ENCODE peak calls at places on chromosome 1, in six cellular contexts. D, C, N, M, O and G are unnamed samples.

GRCh38 chr1:113252166-113252565 is 138.1 kb upstream of the MAGI3 start:
- DNase-seq in D (no peak), C (no peak), N (no peak), M (no peak), O (no peak), G (no peak)

GRCh38 chr1:184757406-184757805 is 2.7 kb upstream of the EDEM3 start:
- DNase-seq in D (no peak), C (no peak), N (no peak), M (no peak), O (no peak), G (no peak)

GRCh38 chr1:33735624-33736023 is 128.3 kb upstream of the HMGB4 start:
- DNase-seq in D (no peak), C (peak; percentile 10), N (no peak), M (no peak), O (no peak), G (peak; percentile 5)

GRCh38 chr1:27342778-27343638 is 1.2 kb downstream of the SYTL1 start:
- DNase-seq in D (no peak), C (no peak), N (no peak), M (no peak), O (no peak), G (peak; percentile 95)

GRCh38 chr1:12196641-12197482 is 30.1 kb downstream of the TNFRSF1B start:
- DNase-seq in D (peak; percentile 49), C (no peak), N (peak; percentile 35), M (peak; percentile 13), O (no peak), G (no peak)

GRCh38 chr1:181179980-181180964 is 91.8 kb downstream of the IER5 start:
- DNase-seq in D (peak; percentile 68), C (peak; percentile 71), N (peak; percentile 26), M (no peak), O (no peak), G (peak; percentile 50)

GRCh38 chr1:96487404-96487803 is 234.2 kb upstream of the PTBP2 start:
- DNase-seq in D (no peak), C (peak; percentile 49), N (no peak), M (no peak), O (no peak), G (no peak)

GRCh38 chr1:214566158-214567104 is 15.0 kb upstream of the PTPN14 start:
- DNase-seq in D (no peak), C (peak; percentile 50), N (no peak), M (no peak), O (no peak), G (peak; percentile 88)

GRCh38 chr1:170729608-170730378 is 65.9 kb downstream of the PRRX1 start:
- DNase-seq in D (peak; percentile 15), C (peak; percentile 79), N (no peak), M (no peak), O (no peak), G (peak; percentile 5)
- H3K4me3 ChIP-seq in D (no peak overlapping the region), C (no peak overlapping the region), N (no peak overlapping the region), M (no peak overlapping the region), O (no peak overlapping the region), G (no peak overlapping the region)

GRCh38 chr1:94528271-94528670 is 13.3 kb downstream of the F3 start:
- DNase-seq in D (no peak), C (no peak), N (no peak), M (no peak), O (no peak), G (peak; percentile 90)
- TF ChIP-seq CTCF in D (no peak), C (no peak), N (no peak), M (no peak), O (no peak), G (peak; percentile 32)

GRCh38 chr1:150560576-150560975 is 11.4 kb downstream of the ADAMTSL4 start:
- DNase-seq in D (no peak), C (no peak), N (no peak), M (no peak), O (peak; percentile 69), G (no peak)
- H3K4me3 ChIP-seq in D (peak overlapping the region; percentile 64), C (peak overlapping the region; percentile 52), N (peak overlapping the region; percentile 50), M (peak overlapping the region; percentile 46), O (peak overlapping the region; percentile 59), G (peak overlapping the region; percentile 53)

DNA sequence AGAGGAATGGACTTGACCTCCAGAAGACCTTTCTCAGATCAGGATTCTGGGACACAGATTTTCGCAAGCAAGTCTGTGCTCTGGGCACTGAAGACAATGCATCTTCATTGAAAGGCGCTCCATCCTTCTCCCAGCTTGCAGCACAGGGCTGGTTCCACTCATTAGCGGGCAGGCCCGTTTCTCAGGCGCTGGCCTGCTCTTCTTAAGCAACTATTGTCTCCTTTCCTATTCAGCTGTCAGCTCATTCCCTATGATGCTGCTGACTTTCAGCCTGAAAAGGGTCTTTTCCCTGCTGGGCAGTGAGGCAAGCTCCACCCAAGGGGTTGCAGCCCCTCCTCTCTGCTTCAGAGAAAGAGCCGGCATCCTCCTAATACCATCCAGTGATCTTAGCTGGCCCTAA is 92.0 kb upstream of the PLXNA2 start:
- DNase-seq in D (no peak), C (no peak), N (no peak), M (no peak), O (no peak), G (no peak)
- TF ChIP-seq CTCF in D (no peak), C (no peak), N (no peak), M (no peak), O (no peak), G (no peak)

DNA sequence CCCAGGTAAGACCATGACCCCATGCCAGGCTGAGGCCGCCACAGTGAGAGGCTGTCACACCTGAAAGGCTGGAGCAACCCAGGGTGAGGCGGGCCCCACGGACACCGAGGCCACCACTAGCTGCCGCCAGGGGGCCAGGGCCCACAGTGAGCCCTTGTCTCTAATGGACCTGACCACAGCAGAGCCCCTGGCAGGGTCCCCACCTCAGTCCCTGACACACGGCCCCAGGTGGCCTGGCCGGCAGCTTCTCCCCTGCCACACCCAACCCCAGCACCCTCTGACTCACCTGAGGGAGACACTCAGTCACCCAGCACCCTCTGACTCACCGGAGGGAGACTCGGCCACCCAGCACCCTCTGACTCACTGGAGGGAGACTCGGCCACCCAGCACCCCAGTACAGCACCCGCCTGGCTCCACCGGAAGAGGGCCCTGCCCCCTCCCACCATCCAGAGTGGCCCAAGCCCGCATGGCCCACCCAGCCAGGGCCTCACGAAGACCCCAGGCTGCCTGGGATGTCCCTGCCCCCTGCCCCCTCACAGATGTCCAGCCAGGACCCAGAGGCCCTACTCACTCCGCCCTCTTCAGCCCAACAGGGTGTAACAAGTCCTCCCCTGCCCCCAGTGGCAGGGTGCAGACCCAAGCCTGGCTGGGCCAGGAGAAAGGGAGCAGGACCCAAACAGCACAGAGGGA is 4.4 kb downstream of the DVL1 start:
- DNase-seq in D (no peak), C (no peak), N (no peak), M (no peak), O (no peak), G (peak; percentile 94)
- H3K4me3 ChIP-seq in D (no peak overlapping the region), C (no peak overlapping the region), N (no peak overlapping the region), M (no peak overlapping the region), O (no peak overlapping the region), G (peak overlapping the region; percentile 23)

GRCh38 chr1:115565353-115565752 is 76.4 kb upstream of the VANGL1 start:
- DNase-seq in D (no peak), C (no peak), N (no peak), M (no peak), O (no peak), G (no peak)

GRCh38 chr1:115565789-115566188 is 76.0 kb upstream of the VANGL1 start:
- DNase-seq in D (no peak), C (no peak), N (no peak), M (no peak), O (no peak), G (no peak)

GRCh38 chr1:115559987-115560386 is 81.8 kb upstream of the VANGL1 start:
- DNase-seq in D (no peak), C (no peak), N (no peak), M (no peak), O (no peak), G (no peak)

GRCh38 chr1:115567431-115567830 is 74.3 kb upstream of the VANGL1 start:
- DNase-seq in D (no peak), C (no peak), N (no peak), M (no peak), O (no peak), G (no peak)

GRCh38 chr1:115564201-115564600 is 77.6 kb upstream of the VANGL1 start:
- DNase-seq in D (no peak), C (no peak), N (no peak), M (no peak), O (no peak), G (no peak)
- TF ChIP-seq CTCF in D (no peak), C (no peak), N (no peak), M (no peak), O (no peak), G (no peak)

DNA sequence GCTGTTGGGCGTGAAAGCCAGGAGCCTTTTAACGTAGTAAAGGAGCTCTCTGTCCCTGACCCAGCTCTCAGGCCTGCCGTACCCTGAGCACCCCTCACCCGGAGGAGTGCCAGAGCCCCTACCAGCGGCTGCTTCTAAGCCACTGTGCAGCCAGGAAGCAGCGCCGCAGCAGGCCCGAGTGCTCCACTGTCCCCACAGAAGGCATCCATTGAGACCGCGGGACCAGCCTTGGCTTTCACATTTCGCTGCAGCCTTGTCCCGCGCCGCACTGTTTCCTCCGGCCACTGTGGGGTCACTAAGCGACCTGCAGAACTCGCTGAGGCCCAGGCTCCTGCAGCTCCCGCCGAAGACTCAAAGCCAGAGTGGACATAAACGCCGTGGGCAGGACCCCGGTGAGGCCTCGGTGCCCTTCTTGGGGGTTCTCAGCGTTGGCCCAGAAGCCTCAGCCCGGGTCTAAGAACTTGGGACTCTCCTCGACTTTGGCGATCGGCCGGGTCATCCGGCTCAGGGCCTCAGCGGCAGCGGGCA is 3.0 kb downstream of the ALX3 start:
- DNase-seq in D (no peak), C (no peak), N (no peak), M (no peak), O (no peak), G (no peak)
- H3K4me3 ChIP-seq in D (peak overlapping the region; percentile 58), C (no peak overlapping the region), N (no peak overlapping the region), M (no peak overlapping the region), O (no peak overlapping the region), G (no peak overlapping the region)

DNA sequence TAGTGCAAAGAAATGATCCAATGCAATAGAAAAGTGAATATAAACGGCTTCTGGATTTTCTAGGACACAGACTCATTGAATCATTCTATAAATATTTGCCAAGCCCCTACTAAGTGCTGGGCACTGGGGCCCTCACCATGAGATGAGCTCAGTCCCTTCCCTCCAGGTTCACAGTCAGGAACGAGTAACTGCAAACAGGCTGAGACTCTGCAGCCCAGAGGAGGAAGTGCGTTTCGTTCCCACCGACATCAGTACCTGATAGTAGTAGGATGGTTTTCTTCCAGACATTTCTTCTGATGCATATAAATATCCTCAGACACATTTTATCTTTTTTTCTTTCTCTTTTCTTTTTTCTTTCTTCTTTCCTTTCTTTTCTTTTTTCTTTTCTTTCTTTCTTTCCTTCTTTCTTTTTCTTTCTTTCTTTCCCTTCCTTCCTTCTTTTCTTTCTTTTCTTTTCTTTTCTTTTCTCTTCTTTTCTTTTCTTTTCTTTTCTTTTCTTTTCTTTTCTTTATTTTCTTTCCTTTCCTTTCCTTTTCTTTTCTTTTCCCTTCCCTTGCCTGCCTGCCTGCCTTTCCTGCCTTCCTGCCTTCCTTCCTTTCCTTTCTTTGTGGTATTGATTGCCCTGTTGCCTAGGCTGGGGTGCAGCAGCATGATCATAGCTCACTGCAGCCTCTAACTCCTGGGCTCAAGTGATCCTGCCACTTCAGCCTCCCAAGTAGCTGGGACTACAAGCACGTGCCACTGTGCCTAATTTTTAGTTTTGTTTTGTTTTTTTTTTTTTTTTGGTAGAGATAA is 135.4 kb downstream of the DISC1 start:
- DNase-seq in D (no peak), C (no peak), N (no peak), M (no peak), O (no peak), G (no peak)
- TF ChIP-seq CTCF in D (no peak), C (no peak), N (no peak), M (no peak), O (no peak), G (no peak)